ENCODE peak calls at places on chromosomes 13 and 19, in ten cellular contexts. Y is pons; R is ACHN; X is KBM-7; N is gastrocnemius medialis; A is retina; U is T-helper 2 cell; E is left ventricle myocardium superior; H is stimulated activated CD8-positive, alpha-beta memory T cell treated with anti-CD3 and anti-CD28 coated beads, Interleukin-4, amount 100 ng/mL, for 1 hour; T is SHP77. L is an unnamed sample.

GRCh38 chr13:90792335-90792734 is 555.2 kb upstream of the MIR17HG start:
- DNase-seq in A (no peak), Y (no peak), H (no peak), U (no peak), T (no peak), N (no peak), E (no peak), X (no peak), R (no peak), L (no peak)

GRCh38 chr13:36428083-36428482 is 4.2 kb upstream of the CCNA1 start:
- DNase-seq in T (no peak), X (no peak), N (no peak), H (no peak), E (no peak), U (no peak), A (no peak), R (no peak), Y (no peak), L (no peak)

GRCh38 chr19:29489182-29489951 is 36.4 kb upstream of the VSTM2B start:
- DNase-seq in A (no peak), H (no peak), U (no peak), X (no peak), T (no peak), N (no peak), Y (no peak), E (no peak), R (no peak), L (no peak)

GRCh38 chr13:106814389-106814903 is 246.5 kb upstream of the ARGLU1 start:
- DNase-seq in R (no peak), T (no peak), X (no peak), Y (no peak), H (no peak), U (no peak), A (no peak), N (no peak), E (no peak), L (no peak)

GRCh38 chr13:47499358-47500150 is 501.5 kb downstream of the SUCLA2 start:
- DNase-seq in R (no peak), A (no peak), Y (no peak), E (no peak), X (peak; percentile 38), N (no peak), H (no peak), T (no peak), U (no peak), L (no peak)

GRCh38 chr13:113835461-113836274 is 28.2 kb downstream of the GAS6 start:
- DNase-seq in A (peak; percentile 71), H (no peak), N (no peak), T (peak; percentile 36), U (no peak), R (no peak), E (no peak), X (no peak), Y (no peak), L (no peak)

GRCh38 chr13:44759723-44760360 is 183.7 kb upstream of the TSC22D1 start:
- DNase-seq in U (no peak), X (no peak), T (no peak), E (peak; percentile 46), H (no peak), A (no peak), R (no peak), N (peak; percentile 86), Y (no peak), L (no peak)

GRCh38 chr13:38564751-38565150 is 122.1 kb upstream of the FREM2 start:
- DNase-seq in U (no peak), N (no peak), T (no peak), A (no peak), X (no peak), R (no peak), H (no peak), E (no peak), Y (peak; percentile 84), L (no peak)

GRCh38 chr19:622666-623065 is 10.7 kb downstream of the POLRMT start:
- DNase-seq in A (no peak), Y (no peak), E (no peak), N (no peak), U (no peak), T (no peak), H (no peak), R (no peak), X (no peak), L (no peak)

GRCh38 chr19:29662604-29663404 is 2.5 kb upstream of the PLEKHF1 start:
- DNase-seq in R (peak; percentile 72), T (no peak), N (peak; percentile 71), U (no peak), E (peak; percentile 75), X (no peak), A (no peak), Y (no peak), H (no peak), L (no peak)

GRCh38 chr19:29620931-29621351 is 14.9 kb downstream of the POP4 start:
- DNase-seq in R (no peak), A (no peak), Y (no peak), E (no peak), U (no peak), H (no peak), N (no peak), T (no peak), X (no peak), L (no peak)

GRCh38 chr19:10796653-10797052 is 39.4 kb downstream of the TMED1 start:
- DNase-seq in A (no peak), R (no peak), X (no peak), E (no peak), Y (no peak), T (no peak), N (no peak), H (no peak), U (no peak), L (no peak)

GRCh38 chr19:56547535-56547934 is 8.8 kb downstream of the ZFP28 start:
- DNase-seq in N (no peak), Y (no peak), E (no peak), U (no peak), A (no peak), H (no peak), T (no peak), X (no peak), R (no peak), L (no peak)

L was measured in CD4-positive, alpha-beta memory T cell.